ENCODE peak calls at places on chromosomes 2 and 18, in five cellular contexts. V is HepG2, K is K562, N is SK-N-SH, Q is GM12878. I is an unnamed sample.

GRCh38 chr2:106575955-106576354 is 88.8 kb downstream of the CD8B2 start:
- DNase-seq in V (no peak), K (no peak), N (peak), Q (no peak), I (peak)

GRCh38 chr2:43065036-43065435 is 161.4 kb downstream of the ZFP36L2 start:
- DNase-seq in V (no peak), K (no peak), N (no peak), Q (no peak), I (no peak)

GRCh38 chr2:8154936-8155335 is 526.9 kb upstream of the ID2 start:
- DNase-seq in V (no peak), K (no peak), N (no peak), Q (no peak), I (peak)

GRCh38 chr2:43127208-43127940 is 99.0 kb downstream of the ZFP36L2 start:
- DNase-seq in V (peak), K (peak), N (peak), Q (no peak), I (no peak)

GRCh38 chr2:229160180-229160579 is 110.9 kb downstream of the PID1 start:
- DNase-seq in V (peak), K (no peak), N (no peak), Q (no peak), I (no peak)

GRCh38 chr2:1518891-1519530 is 105.7 kb downstream of the TPO start:
- DNase-seq in V (no peak), K (no peak), N (no peak), Q (no peak), I (no peak)

GRCh38 chr2:197908191-197908590 is 103.8 kb downstream of the PLCL1 start:
- DNase-seq in V (no peak), K (no peak), N (no peak), Q (no peak), I (no peak)

GRCh38 chr2:45008296-45009129 is 739 bp downstream of the SIX2 start:
- DNase-seq in V (no peak), K (no peak), N (peak), Q (no peak), I (peak)

GRCh38 chr2:205170399-205170798 is 511.9 kb upstream of the NRP2 start:
- DNase-seq in V (no peak), K (peak), N (no peak), Q (no peak), I (no peak)

GRCh38 chr2:17736989-17737388 is 16.6 kb downstream of the SMC6 start:
- DNase-seq in V (no peak), K (no peak), N (no peak), Q (no peak), I (peak)

GRCh38 chr18:79805211-79805862 is 7.6 kb downstream of the KCNG2 start:
- DNase-seq in V (no peak), K (no peak), N (no peak), Q (no peak), I (no peak)

GRCh38 chr18:62621546-62621945 is 93.8 kb upstream of the PHLPP1 start:
- DNase-seq in V (no peak), K (no peak), N (no peak), Q (no peak), I (no peak)

GRCh38 chr18:56421641-56422040 is 216.8 kb downstream of the TXNL1 start:
- DNase-seq in V (no peak), K (no peak), N (no peak), Q (no peak), I (no peak)

GRCh38 chr18:62749389-62749788 is 34.0 kb downstream of the PHLPP1 start:
- DNase-seq in V (no peak), K (no peak), N (no peak), Q (no peak), I (no peak)

GRCh38 chr2:9235388-9236344 is 29.1 kb downstream of the ASAP2 start:
- DNase-seq in V (peak), K (no peak), N (peak), Q (no peak), I (peak)

GRCh38 chr2:99864561-99865216 is 277.7 kb downstream of the AFF3 start:
- DNase-seq in V (no peak), K (no peak), N (no peak), Q (no peak), I (peak)

GRCh38 chr2:229719926-229720652 is 5.7 kb upstream of the DNER start:
- DNase-seq in V (no peak), K (peak), N (no peak), Q (no peak), I (peak)

GRCh38 chr2:204749319-204749718 is 204.0 kb downstream of the PARD3B start:
- DNase-seq in V (no peak), K (no peak), N (no peak), Q (no peak), I (peak)

GRCh38 chr2:42171396-42171971 is 2.3 kb downstream of the EML4 start:
- DNase-seq in V (peak), K (no peak), N (peak), Q (no peak), I (peak)

GRCh38 chr2:201191132-201191875 is 8.4 kb downstream of the CASP10 start:
- DNase-seq in V (peak), K (no peak), N (no peak), Q (peak), I (no peak)

GRCh38 chr2:49226360-49226759 is 72.0 kb upstream of the FSHR start:
- DNase-seq in V (no peak), K (no peak), N (no peak), Q (no peak), I (no peak)

GRCh38 chr2:100124746-100125145 is 17.6 kb downstream of the AFF3 start:
- DNase-seq in V (no peak), K (no peak), N (no peak), Q (no peak), I (no peak)

GRCh38 chr18:79046522-79046921 is 22.7 kb upstream of the ATP9B start:
- DNase-seq in V (no peak), K (no peak), N (no peak), Q (no peak), I (no peak)

GRCh38 chr2:145692971-145693478 is 1173.1 kb upstream of the ZEB2 start:
- DNase-seq in V (peak), K (peak), N (no peak), Q (peak), I (peak)

GRCh38 chr2:187912956-187913355 is 358.7 kb upstream of the TFPI start:
- DNase-seq in V (no peak), K (no peak), N (no peak), Q (no peak), I (no peak)
- TF ChIP-seq MXI1 in V (no peak), K (no peak), N (no peak), Q (no peak), I (no peak)

DNA sequence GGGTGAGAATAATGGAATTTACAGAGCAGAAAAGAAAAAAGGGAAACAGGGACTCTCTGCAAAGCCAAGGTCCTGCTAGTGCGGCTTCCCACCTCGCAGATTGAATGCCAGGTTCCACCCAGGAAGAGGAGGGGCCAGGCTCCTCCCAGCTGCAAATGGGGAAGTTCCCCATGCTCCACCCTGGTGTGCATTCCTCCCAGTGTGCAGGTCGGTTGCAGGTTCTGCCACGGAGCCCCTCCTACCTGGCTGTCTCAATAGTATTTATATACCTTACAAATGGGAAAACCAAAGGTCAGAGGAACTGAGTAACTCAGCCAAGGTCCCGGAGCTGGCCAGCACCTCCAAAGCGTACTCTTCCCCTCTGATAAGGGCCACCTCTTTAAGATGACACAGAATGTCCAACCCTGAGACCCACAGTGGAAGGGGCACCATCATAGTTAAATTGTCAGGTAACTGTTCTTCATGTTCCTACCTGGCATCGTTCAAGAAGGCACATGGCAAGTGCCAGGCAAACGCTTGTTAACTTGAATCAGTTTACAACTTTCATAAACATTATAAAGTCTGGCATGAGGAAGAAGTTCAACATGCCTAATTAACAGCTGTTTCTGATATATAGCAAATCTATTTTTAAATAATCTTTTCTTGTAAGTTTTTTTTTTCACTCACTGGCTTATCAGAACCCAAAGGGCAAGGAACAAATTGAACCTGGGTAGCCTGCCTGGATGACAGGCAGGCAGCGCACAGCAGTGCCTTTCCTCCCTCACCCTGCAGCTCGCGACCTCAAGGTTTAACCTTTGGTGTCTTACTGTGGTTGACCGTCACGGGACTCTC is 35.6 kb downstream of the POU3F3 start:
- DNase-seq in V (no peak), K (no peak), N (no peak), Q (no peak), I (no peak)
- TF ChIP-seq MXI1 in V (no peak), K (no peak), N (no peak), Q (no peak), I (no peak)

GRCh38 chr18:26802330-26803200 is 62.9 kb downstream of the AQP4 start:
- DNase-seq in V (no peak), K (no peak), N (peak), Q (no peak), I (no peak)
- TF ChIP-seq MXI1 in V (no peak), K (no peak), N (no peak), Q (no peak), I (no peak)

DNA sequence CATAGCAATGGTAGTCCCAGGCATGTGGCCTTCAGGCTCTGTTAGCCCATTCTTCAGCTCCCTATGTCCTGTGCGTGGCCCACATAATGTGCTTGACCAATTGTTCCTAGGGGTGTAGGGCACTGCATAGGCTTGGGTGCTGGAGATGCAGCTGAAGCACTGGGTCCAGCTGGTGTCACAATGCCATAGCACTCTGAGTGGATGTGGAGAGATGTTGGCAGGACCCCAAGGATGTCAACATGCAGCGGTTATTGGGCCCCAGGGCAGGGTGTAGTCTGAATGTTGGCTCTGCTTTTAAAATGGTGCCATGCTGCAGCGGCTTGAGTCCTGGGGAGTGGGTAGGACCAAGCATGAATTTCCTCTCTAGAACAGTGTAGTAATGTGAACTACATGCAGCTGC is 148.2 kb downstream of the CSRNP3 start:
- DNase-seq in V (no peak), K (no peak), N (no peak), Q (no peak), I (no peak)
- TF ChIP-seq MXI1 in V (no peak), K (no peak), N (no peak), Q (no peak), I (no peak)

GRCh38 chr18:55236150-55236931 is 277.1 kb upstream of the CCDC68 start:
- DNase-seq in V (no peak), K (no peak), N (no peak), Q (no peak), I (peak)
- TF ChIP-seq MXI1 in V (no peak), K (no peak), N (no peak), Q (no peak), I (no peak)

GRCh38 chr18:11320981-11321380 is 171.6 kb upstream of the PIEZO2 start:
- DNase-seq in V (no peak), K (no peak), N (no peak), Q (no peak), I (peak)
- TF ChIP-seq MXI1 in V (no peak), K (no peak), N (no peak), Q (no peak), I (no peak)

DNA sequence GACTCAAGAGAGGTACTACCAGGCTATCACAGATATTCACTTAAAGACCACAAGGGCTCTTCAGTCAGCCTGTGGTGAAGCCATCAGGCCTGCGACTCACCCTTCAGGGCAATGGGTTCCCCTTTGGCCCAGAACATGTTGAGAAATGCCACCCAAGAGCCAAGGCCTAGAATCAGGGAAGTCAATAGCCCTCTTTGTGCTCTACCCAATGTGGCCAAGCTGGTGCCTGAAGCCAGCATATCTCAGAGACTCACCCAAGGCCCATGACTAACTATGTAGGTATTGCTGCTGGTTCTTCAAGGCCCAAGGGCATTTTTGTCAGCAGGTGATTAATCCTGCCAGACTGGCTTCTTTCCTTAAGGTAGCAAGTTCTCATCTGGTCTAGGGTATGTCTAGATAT is 338.9 kb upstream of the SETBP1 start:
- DNase-seq in V (no peak), K (no peak), N (no peak), Q (no peak), I (no peak)
- TF ChIP-seq MXI1 in V (no peak), K (no peak), N (no peak), Q (no peak), I (no peak)

GRCh38 chr2:119536707-119537106 is 7.5 kb upstream of the CFAP221 start:
- DNase-seq in V (no peak), K (no peak), N (no peak), Q (no peak), I (no peak)

GRCh38 chr2:119531292-119531691 is 7.0 kb upstream of the SCTR start:
- DNase-seq in V (peak), K (no peak), N (no peak), Q (no peak), I (no peak)

GRCh38 chr2:119537792-119538191 is 6.5 kb upstream of the CFAP221 start:
- DNase-seq in V (no peak), K (no peak), N (no peak), Q (no peak), I (no peak)

GRCh38 chr2:119533560-119533959 is 9.3 kb upstream of the SCTR start:
- DNase-seq in V (no peak), K (no peak), N (no peak), Q (no peak), I (no peak)

GRCh38 chr2:119536209-119536608 is 8.0 kb upstream of the CFAP221 start:
- DNase-seq in V (no peak), K (no peak), N (no peak), Q (no peak), I (no peak)
- TF ChIP-seq MXI1 in V (no peak), K (no peak), N (no peak), Q (no peak), I (no peak)

DNA sequence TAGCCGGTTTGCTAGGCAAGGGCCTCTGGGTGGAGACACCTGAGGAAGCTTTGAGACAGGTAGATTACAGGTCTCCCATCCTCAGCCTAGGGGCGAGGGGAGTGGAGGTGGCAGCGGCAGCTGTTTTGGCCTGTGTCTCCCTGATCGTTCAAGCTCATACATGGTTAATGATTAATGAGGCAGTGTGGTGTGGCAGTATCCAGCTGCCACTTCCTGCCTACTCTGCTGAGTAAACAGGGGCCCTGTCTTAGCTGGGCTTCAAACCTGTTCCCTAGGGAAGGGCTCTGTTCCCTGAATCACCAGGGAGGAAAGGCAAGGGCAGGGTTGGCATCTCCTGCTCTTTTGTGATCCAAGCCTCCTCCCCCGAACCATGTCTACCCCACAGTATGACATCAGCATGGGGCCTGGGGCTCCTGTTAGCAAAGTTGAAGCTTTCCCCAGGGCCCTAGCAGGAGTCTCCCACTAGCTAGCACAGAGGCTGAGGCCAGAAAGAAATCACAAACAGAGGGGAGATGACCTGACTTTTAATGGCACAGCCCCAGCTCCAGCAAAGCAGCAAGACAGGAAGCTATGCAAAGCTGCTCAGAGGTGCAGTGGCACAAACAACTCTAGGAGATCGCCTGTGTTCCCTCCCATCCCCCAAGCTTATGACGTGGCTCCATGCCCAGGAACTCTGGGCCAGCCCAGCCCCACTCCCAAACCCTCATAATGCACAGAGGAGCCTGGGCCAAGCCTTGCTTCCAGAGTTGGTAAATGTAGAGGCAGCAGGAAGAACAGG is 3.7 kb upstream of the TUBA4B start:
- DNase-seq in V (peak), K (no peak), N (no peak), Q (peak), I (peak)
- TF ChIP-seq MXI1 in V (peak), K (no peak), N (no peak), Q (no peak), I (no peak)

GRCh38 chr2:128442053-128442751 is 123.5 kb upstream of the HS6ST1 start:
- DNase-seq in V (peak), K (no peak), N (no peak), Q (no peak), I (peak)

GRCh38 chr2:128440087-128440665 is 121.5 kb upstream of the HS6ST1 start:
- DNase-seq in V (no peak), K (no peak), N (no peak), Q (no peak), I (no peak)

GRCh38 chr2:128439231-128440086 is 120.8 kb upstream of the HS6ST1 start:
- DNase-seq in V (no peak), K (no peak), N (no peak), Q (no peak), I (no peak)

GRCh38 chr2:128441341-128442052 is 122.8 kb upstream of the HS6ST1 start:
- DNase-seq in V (no peak), K (no peak), N (no peak), Q (no peak), I (no peak)

GRCh38 chr2:128440666-128441340 is 122.1 kb upstream of the HS6ST1 start:
- DNase-seq in V (no peak), K (no peak), N (peak), Q (no peak), I (no peak)
- TF ChIP-seq MXI1 in V (no peak), K (no peak), N (no peak), Q (no peak), I (no peak)